ENCODE peak calls at places on chromosomes 16 and 17, in four cellular contexts. D is K562, L is SK-N-SH, Z is H1. A is an unnamed sample.

GRCh38 chr16:14177704-14178103 is 106.6 kb downstream of the MRTFB start:
- DNase-seq in D (no peak), L (no peak), Z (no peak), A (no peak)

GRCh38 chr16:65118866-65119265 is 3.0 kb downstream of the CDH11 start:
- DNase-seq in D (no peak), L (no peak), Z (no peak), A (no peak)

GRCh38 chr17:63533433-63534077 is 10.4 kb downstream of the KCNH6 start:
- DNase-seq in D (no peak), L (no peak), Z (no peak), A (no peak)

GRCh38 chr16:54212893-54213292 is 73.7 kb downstream of the IRX3 start:
- DNase-seq in D (no peak), L (no peak), Z (no peak), A (no peak)

GRCh38 chr17:58313815-58314705 is 14.5 kb downstream of the TSPOAP1 start:
- DNase-seq in D (no peak), L (peak; percentile 27), Z (peak; percentile 31), A (no peak)

GRCh38 chr16:70605284-70605659 is 41.1 kb upstream of the IL34 start:
- DNase-seq in D (no peak), L (no peak), Z (no peak), A (no peak)

GRCh38 chr17:57696050-57696449 is 49.0 kb downstream of the CCDC182 start:
- DNase-seq in D (no peak), L (no peak), Z (peak; percentile 13), A (no peak)

GRCh38 chr17:53822764-53823163 is at the start of gene KIF2B:
- DNase-seq in D (no peak), L (no peak), Z (no peak), A (no peak)

GRCh38 chr16:84141143-84141670 is 3.8 kb downstream of the HSDL1 start:
- DNase-seq in D (no peak), L (no peak), Z (no peak), A (peak; percentile 61)

GRCh38 chr16:72850863-72851262 is 197.1 kb downstream of the ZFHX3 start:
- DNase-seq in D (no peak), L (no peak), Z (no peak), A (no peak)

GRCh38 chr17:73468221-73468620 is 156.4 kb upstream of the CDC42EP4 start:
- DNase-seq in D (no peak), L (no peak), Z (no peak), A (no peak)

GRCh38 chr17:32264823-32265191 is 825 bp upstream of the RHBDL3 start:
- DNase-seq in D (no peak), L (no peak), Z (peak; percentile 60), A (no peak)

GRCh38 chr17:32266389-32267269 is 997 bp downstream of the RHBDL3 start:
- DNase-seq in D (no peak), L (peak; percentile 79), Z (peak; percentile 85), A (peak; percentile 72)

GRCh38 chr17:32264140-32264799 is 1.4 kb upstream of the RHBDL3 start:
- DNase-seq in D (no peak), L (no peak), Z (no peak), A (no peak)

GRCh38 chr17:32265896-32266388 is 310 bp downstream of the RHBDL3 start:
- DNase-seq in D (no peak), L (no peak), Z (no peak), A (no peak)

GRCh38 chr17:32265192-32265895 is at the start of gene RHBDL3:
- DNase-seq in D (peak; percentile 59), L (peak; percentile 89), Z (no peak), A (peak; percentile 36)
- TF ChIP-seq TEAD4 in D (no peak), L (no peak), Z (no peak), A (no peak)

GRCh38 chr16:9407206-9407758 is 315.8 kb downstream of the HAPSTR1 start:
- DNase-seq in D (no peak), L (no peak), Z (no peak), A (no peak)

GRCh38 chr16:9404811-9405210 is 313.4 kb downstream of the HAPSTR1 start:
- DNase-seq in D (no peak), L (no peak), Z (no peak), A (no peak)

GRCh38 chr16:9406039-9406438 is 314.6 kb downstream of the HAPSTR1 start:
- DNase-seq in D (no peak), L (no peak), Z (no peak), A (no peak)

GRCh38 chr16:9409753-9410493 is 318.5 kb downstream of the HAPSTR1 start:
- DNase-seq in D (no peak), L (peak; percentile 43), Z (no peak), A (no peak)

GRCh38 chr16:9408297-9408696 is 316.9 kb downstream of the HAPSTR1 start:
- DNase-seq in D (no peak), L (no peak), Z (no peak), A (no peak)
- TF ChIP-seq TEAD4 in D (no peak), L (no peak), Z (no peak), A (no peak)

DNA sequence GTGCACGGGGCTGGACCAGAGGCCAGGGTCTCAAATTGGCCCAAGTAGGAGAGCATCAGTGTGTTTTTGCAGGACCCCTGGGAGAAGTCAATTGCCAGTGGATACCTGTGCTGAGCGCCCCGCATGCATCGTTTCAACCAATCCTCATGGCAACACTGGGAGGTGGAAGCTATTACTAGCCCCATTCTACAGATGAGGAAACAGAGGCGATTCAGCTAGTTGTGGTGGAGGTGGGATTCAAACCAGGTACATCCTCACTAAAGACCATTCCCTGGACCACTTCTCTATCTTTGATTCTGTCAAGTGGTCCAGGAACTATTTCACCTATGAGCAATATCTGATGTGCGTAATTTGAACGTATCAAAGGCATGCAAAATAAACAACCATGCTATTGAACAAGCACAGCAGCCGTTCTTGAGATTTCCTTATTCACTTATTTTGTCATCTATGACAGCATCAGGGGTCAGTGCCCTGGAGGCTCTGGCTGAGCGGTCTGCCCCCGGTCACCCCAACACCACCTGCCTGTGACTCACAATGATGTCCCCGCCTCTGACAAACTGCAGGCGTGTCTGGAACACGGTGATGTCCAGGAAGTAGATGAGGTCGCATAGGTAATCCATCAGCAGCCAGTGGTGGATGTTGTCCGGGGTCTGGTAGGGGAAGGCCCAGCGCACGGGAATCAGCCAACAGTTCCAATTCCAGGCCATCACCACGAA is 54.0 kb downstream of the CNGB1 start:
- DNase-seq in D (no peak), L (no peak), Z (no peak), A (no peak)
- TF ChIP-seq TEAD4 in D (no peak), L (no peak), Z (no peak), A (no peak)

DNA sequence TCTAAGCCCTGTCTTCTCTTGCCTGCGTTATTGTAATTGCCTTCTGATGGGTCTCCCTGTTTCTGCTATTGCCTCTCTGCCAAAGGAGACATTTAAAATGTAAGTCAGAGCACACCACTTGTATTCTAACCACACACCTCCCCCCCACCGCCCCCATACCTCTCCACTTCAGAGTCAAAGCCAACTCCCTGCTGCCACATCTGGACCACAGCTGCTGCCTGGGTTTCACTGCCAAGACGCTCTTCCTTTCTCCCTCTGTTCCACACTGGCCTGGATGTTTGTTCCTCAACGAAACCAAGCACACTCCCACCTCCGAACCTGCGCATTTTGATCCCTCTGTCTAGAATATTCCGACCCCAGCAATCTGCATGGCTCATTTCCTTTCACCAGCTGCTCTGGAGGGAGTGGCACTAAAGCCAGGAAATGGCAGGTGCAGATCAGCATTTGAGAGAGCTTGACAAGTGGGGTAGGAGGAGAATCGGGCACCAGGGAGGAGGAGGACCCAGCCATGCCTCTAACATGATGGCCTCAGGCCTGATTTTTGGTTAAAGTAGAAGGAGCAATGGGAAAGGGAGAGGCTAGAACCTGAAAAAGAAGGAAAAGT is 92.4 kb upstream of the HS3ST2 start:
- DNase-seq in D (no peak), L (peak; percentile 68), Z (no peak), A (no peak)
- TF ChIP-seq TEAD4 in D (no peak), L (no peak), Z (no peak), A (no peak)

DNA sequence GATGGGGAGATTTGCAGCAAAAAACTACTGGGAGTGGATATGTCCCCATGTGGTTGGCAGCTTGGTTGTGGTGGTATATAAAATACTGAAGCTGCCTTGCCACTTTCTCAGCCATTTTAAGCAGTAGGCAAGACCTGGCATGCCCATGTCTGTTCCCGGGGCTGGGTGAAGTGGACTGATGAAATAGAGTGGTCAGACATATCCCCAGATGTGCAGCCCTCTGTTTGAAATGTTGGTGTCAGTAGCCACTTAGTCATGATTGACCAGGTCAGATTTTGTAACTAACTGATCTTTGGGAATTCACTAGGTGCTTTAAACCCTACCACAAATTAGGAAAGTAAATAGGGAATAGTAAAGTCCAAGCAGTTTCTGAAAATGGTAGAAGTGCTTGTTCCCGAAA is 151.6 kb downstream of the PHKB start:
- DNase-seq in D (no peak), L (no peak), Z (no peak), A (no peak)
- TF ChIP-seq TEAD4 in D (no peak), L (no peak), Z (no peak), A (no peak)

GRCh38 chr16:88613-89012 is 10.6 kb downstream of the MPG start:
- DNase-seq in D (no peak), L (no peak), Z (no peak), A (no peak)

GRCh38 chr16:85453-85782 is 7.4 kb downstream of the MPG start:
- DNase-seq in D (no peak), L (no peak), Z (no peak), A (no peak)

GRCh38 chr16:84718-85452 is 6.9 kb downstream of the MPG start:
- DNase-seq in D (no peak), L (no peak), Z (no peak), A (no peak)

GRCh38 chr16:85865-86264 is 7.8 kb downstream of the MPG start:
- DNase-seq in D (no peak), L (no peak), Z (no peak), A (no peak)

GRCh38 chr16:86483-86952 is 8.5 kb downstream of the MPG start:
- DNase-seq in D (no peak), L (no peak), Z (no peak), A (no peak)
- TF ChIP-seq TEAD4 in D (no peak), L (no peak), Z (no peak), A (no peak)

GRCh38 chr16:2027024-2028010 is 615 bp downstream of the NHERF2 start:
- DNase-seq in D (peak; percentile 67), L (peak; percentile 72), Z (peak; percentile 66), A (no peak)
- TF ChIP-seq TEAD4 in D (no peak), L (no peak), Z (no peak), A (no peak)